ENCODE peak calls at places on chromosomes 13 and 19, in ten cellular contexts. L, J, U, E, T, Y, V, N, O and M are unnamed samples.

GRCh38 chr19:40716031-40716654 is 543 bp downstream of the COQ8B start:
- DNase-seq in T (no peak), O (peak; percentile 82), U (peak; percentile 40), N (no peak), V (no peak), Y (peak; percentile 78), J (peak; percentile 77), L (peak; percentile 48), E (peak; percentile 97), M (peak; percentile 84)

GRCh38 chr13:83941669-83942335 is 59.5 kb upstream of the SLITRK1 start:
- DNase-seq in E (no peak), Y (no peak), T (no peak), U (no peak), V (no peak), L (no peak), J (no peak), O (no peak), N (no peak), M (no peak)

GRCh38 chr13:113116871-113117271 is 5.7 kb upstream of the F10 start:
- DNase-seq in L (no peak), Y (no peak), J (no peak), V (no peak), E (no peak), O (no peak), U (no peak), T (no peak), N (no peak), M (no peak)

GRCh38 chr13:28257305-28257704 is 119.0 kb downstream of the PAN3 start:
- DNase-seq in L (no peak), V (no peak), O (no peak), J (no peak), N (no peak), T (no peak), U (no peak), Y (no peak), E (no peak), M (no peak)

GRCh38 chr19:6216996-6217751 is 62.6 kb downstream of the MLLT1 start:
- DNase-seq in N (peak; percentile 21), V (no peak), T (no peak), L (no peak), U (no peak), Y (no peak), O (no peak), E (no peak), J (peak; percentile 94), M (no peak)

GRCh38 chr13:59111711-59112110 is 1052.0 kb downstream of the DIAPH3 start:
- DNase-seq in T (peak; percentile 25), N (no peak), O (no peak), U (no peak), E (peak; percentile 51), L (no peak), J (no peak), Y (no peak), V (no peak), M (no peak)

GRCh38 chr19:6952956-6953355 is 65.6 kb downstream of the ADGRE1 start:
- DNase-seq in T (no peak), E (no peak), U (no peak), O (no peak), L (no peak), J (no peak), V (no peak), Y (no peak), N (no peak), M (no peak)

GRCh38 chr13:65913173-65913572 is 1317.0 kb downstream of the PCDH9 start:
- DNase-seq in T (peak; percentile 61), L (no peak), V (no peak), Y (no peak), U (no peak), E (peak; percentile 91), N (peak; percentile 68), J (no peak), O (peak; percentile 56), M (no peak)

GRCh38 chr13:49985129-49985528 is 11.7 kb upstream of the TRIM13 start:
- DNase-seq in T (no peak), J (no peak), V (no peak), Y (no peak), N (no peak), E (no peak), U (no peak), O (no peak), L (no peak), M (no peak)